ENCODE peak calls at places on chromosomes 3 and 15, in nine cellular contexts. Z is fibroblast of pulmonary artery; F is CD8-positive, alpha-beta T cell; E is bronchial epithelial cell; J is GM12864; T is left ventricle myocardium inferior; G is astrocyte of the spinal cord; P is Caco-2; D is breast epithelium. U is an unnamed sample.
A peak's percentile ranks its signal among the peaks of the same experiment; 100 is the strongest.

GRCh38 chr3:139113231-139113749 is 68.6 kb upstream of the PRR23C start:
- DNase-seq in P (no peak), T (no peak), E (no peak), Z (no peak), G (no peak), J (no peak), F (no peak), D (no peak), U (no peak)

GRCh38 chr3:72997421-72997961 is 880 bp downstream of the PPP4R2 start:
- DNase-seq in P (peak; percentile 59), G (peak; percentile 69), J (no peak), T (no peak), D (no peak), F (no peak), Z (peak; percentile 69), E (peak; percentile 70), U (peak; percentile 66)

GRCh38 chr3:97882975-97883598 is 61.3 kb downstream of the CRYBG3 start:
- DNase-seq in P (peak; percentile 5), F (no peak), G (peak; percentile 73), J (no peak), Z (peak; percentile 73), T (no peak), D (no peak), E (peak; percentile 78), U (no peak)

GRCh38 chr3:47016934-47017435 is 37.5 kb downstream of the NBEAL2 start:
- DNase-seq in D (no peak), E (peak; percentile 87), Z (peak; percentile 83), F (peak; percentile 56), G (peak; percentile 88), J (no peak), T (no peak), P (no peak), U (peak; percentile 61)

GRCh38 chr15:48939686-48940085 is 24.0 kb downstream of the SHC4 start:
- DNase-seq in Z (peak; percentile 97), F (no peak), E (peak; percentile 90), T (no peak), J (no peak), D (no peak), P (no peak), G (peak; percentile 92), U (no peak)

GRCh38 chr3:151673974-151674373 is 59.8 kb upstream of the AADACL2 start:
- DNase-seq in P (no peak), F (no peak), T (no peak), G (no peak), Z (peak; percentile 26), J (no peak), E (no peak), D (no peak), U (no peak)

GRCh38 chr3:114624676-114625181 is 330.9 kb downstream of the TIGIT start:
- DNase-seq in Z (peak; percentile 98), D (peak; percentile 71), F (no peak), T (peak; percentile 92), P (no peak), J (no peak), G (peak; percentile 98), E (peak; percentile 84), U (no peak)

GRCh38 chr15:47726399-47726823 is 9.1 kb downstream of the SEMA6D start:
- DNase-seq in D (no peak), Z (no peak), F (no peak), T (no peak), P (no peak), E (peak; percentile 82), J (no peak), G (no peak), U (no peak)

GRCh38 chr3:3126477-3127431 is at the start of gene TRNT1:
- DNase-seq in D (peak; percentile 97), J (peak; percentile 74), Z (peak; percentile 95), P (peak; percentile 96), F (peak; percentile 97), T (peak; percentile 97), G (peak; percentile 95), E (peak; percentile 79), U (peak; percentile 97)

GRCh38 chr3:120831066-120831465 is 76.9 kb upstream of the STXBP5L start:
- DNase-seq in J (no peak), G (no peak), D (no peak), F (no peak), Z (no peak), T (no peak), P (no peak), E (no peak), U (no peak)

GRCh38 chr15:100596792-100597191 is 5.2 kb downstream of the LINS1 start:
- DNase-seq in E (peak; percentile 83), P (no peak), J (peak; percentile 76), F (peak; percentile 79), T (no peak), G (peak; percentile 36), Z (peak; percentile 24), D (no peak), U (peak; percentile 91)

GRCh38 chr3:73733796-73734195 is 109.1 kb upstream of the PDZRN3 start:
- DNase-seq in P (no peak), E (no peak), J (no peak), Z (no peak), F (no peak), G (no peak), T (no peak), D (no peak), U (no peak)

GRCh38 chr3:147002721-147003120 is 397.6 kb upstream of the PLSCR5 start:
- DNase-seq in G (peak; percentile 52), E (no peak), F (no peak), Z (no peak), T (no peak), D (no peak), P (no peak), J (no peak), U (no peak)

GRCh38 chr3:136329593-136329992 is 79.5 kb downstream of the PCCB start:
- DNase-seq in T (no peak), E (no peak), J (no peak), Z (no peak), P (no peak), D (no peak), G (no peak), F (no peak), U (no peak)

GRCh38 chr3:128805771-128806170 is 73.6 kb upstream of the ACAD9 start:
- DNase-seq in F (no peak), D (no peak), J (no peak), E (peak; percentile 88), P (no peak), T (no peak), Z (peak; percentile 31), G (no peak), U (no peak)

GRCh38 chr15:80536231-80536630 is 132.0 kb downstream of the ARNT2 start:
- DNase-seq in J (no peak), D (no peak), G (no peak), F (no peak), P (no peak), E (peak; percentile 1), T (no peak), Z (no peak), U (no peak)

GRCh38 chr15:73617310-73617709 is 15.9 kb downstream of the NPTN start:
- DNase-seq in P (no peak), G (peak; percentile 64), D (no peak), T (no peak), E (no peak), F (no peak), Z (no peak), J (no peak), U (no peak)

GRCh38 chr3:98556164-98557130 is 24.7 kb downstream of the GPR15 start:
- DNase-seq in T (no peak), J (peak; percentile 98), G (no peak), D (no peak), E (no peak), Z (no peak), P (no peak), F (peak; percentile 70), U (peak; percentile 99)

GRCh38 chr3:99637041-99637380 is 1.4 kb upstream of the COL8A1 start:
- DNase-seq in Z (peak; percentile 65), T (no peak), J (no peak), P (no peak), E (peak; percentile 89), D (no peak), G (no peak), F (no peak), U (no peak)

GRCh38 chr3:99633887-99634558 is 4.4 kb upstream of the COL8A1 start:
- DNase-seq in P (no peak), T (no peak), F (no peak), D (no peak), Z (no peak), E (peak; percentile 75), J (no peak), G (no peak), U (peak; percentile 16)

GRCh38 chr3:99634881-99635280 is 3.5 kb upstream of the COL8A1 start:
- DNase-seq in E (peak; percentile 51), F (no peak), Z (no peak), T (no peak), G (no peak), P (no peak), J (no peak), D (no peak), U (no peak)

GRCh38 chr3:99637381-99638111 is 848 bp upstream of the COL8A1 start:
- DNase-seq in F (no peak), G (peak; percentile 93), P (no peak), J (no peak), T (peak; percentile 19), E (peak; percentile 83), D (no peak), Z (peak; percentile 76), U (no peak)

GRCh38 chr3:99635348-99635747 is 3.0 kb upstream of the COL8A1 start:
- DNase-seq in G (no peak), T (no peak), D (no peak), P (no peak), Z (no peak), F (no peak), E (no peak), J (no peak), U (no peak)
- H3K4me3 ChIP-seq in G (no peak overlapping the region), T (no peak overlapping the region), D (no peak overlapping the region), P (no peak overlapping the region), Z (no peak overlapping the region), F (no peak overlapping the region), E (no peak overlapping the region), J (no peak overlapping the region), U (no peak overlapping the region)

GRCh38 chr3:62632510-62633294 is 242.5 kb downstream of the CADPS start:
- DNase-seq in J (no peak), Z (no peak), E (no peak), D (no peak), P (no peak), F (no peak), T (no peak), G (no peak), U (no peak)
- TF ChIP-seq CTCF in J (no peak), Z (no peak), E (peak; percentile 1), D (no peak), P (no peak), F (no peak), T (no peak), G (no peak), U (no peak)

GRCh38 chr3:115659253-115659652 is 35.9 kb downstream of the GAP43 start:
- DNase-seq in Z (no peak), E (no peak), J (peak; percentile 33), G (no peak), D (no peak), P (no peak), T (no peak), F (no peak), U (peak; percentile 49)
- H3K4me3 ChIP-seq in Z (peak overlapping the region; percentile 62), E (no peak overlapping the region), J (peak overlapping the region; percentile 69), G (no peak overlapping the region), D (peak overlapping the region; percentile 82), P (no peak overlapping the region), T (peak overlapping the region; percentile 77), F (peak overlapping the region; percentile 83), U (peak overlapping the region; percentile 53)

DNA sequence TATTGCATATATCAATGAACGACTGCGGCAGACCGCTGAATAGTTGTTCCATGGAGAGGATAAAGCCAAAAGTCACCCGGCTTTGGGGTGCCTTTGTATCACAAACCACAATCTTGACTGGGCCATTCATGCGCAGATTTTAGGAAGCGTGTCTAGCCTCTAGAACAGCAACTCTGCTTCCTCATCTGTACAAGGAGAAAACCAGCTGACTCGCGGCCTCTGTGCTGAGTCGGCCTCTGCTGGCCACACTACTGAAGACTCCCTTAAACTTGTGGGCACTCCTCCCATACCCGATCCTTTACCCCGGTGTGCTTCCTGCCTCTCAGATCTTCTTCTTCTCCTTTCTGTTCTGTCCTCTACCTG is 872 bp downstream of the DLEC1 start:
- DNase-seq in T (peak; percentile 64), J (no peak), D (peak; percentile 62), P (peak; percentile 63), E (peak; percentile 48), Z (peak; percentile 41), F (peak; percentile 64), G (peak; percentile 52), U (peak; percentile 49)
- TF ChIP-seq CTCF in T (peak; percentile 48), J (peak; percentile 22), D (no peak), P (peak; percentile 47), E (peak; percentile 47), Z (peak; percentile 25), F (no peak), G (peak; percentile 35), U (peak; percentile 15)